ENCODE peak calls at places on chromosome 11, in five cellular contexts. G is fibroblast of pulmonary artery, R is psoas muscle, D is AG04450, X is astrocyte of the spinal cord. A is an unnamed sample.

GRCh38 chr11:80668039-80668438 is 1227.2 kb upstream of the TENM4 start:
- DNase-seq in G (no peak), R (no peak), D (no peak), X (no peak), A (no peak)

GRCh38 chr11:126282361-126282741 is 542 bp upstream of the TIRAP start:
- DNase-seq in G (peak), R (peak), D (no peak), X (peak), A (peak)

GRCh38 chr11:8069771-8070170 is 11.2 kb upstream of the TUB start:
- DNase-seq in G (no peak), R (no peak), D (no peak), X (no peak), A (no peak)

GRCh38 chr11:78156081-78156844 is 16.8 kb upstream of the ALG8 start:
- DNase-seq in G (no peak), R (no peak), D (no peak), X (no peak), A (peak)

GRCh38 chr11:10659339-10660216 is 34.0 kb downstream of the IRAG1 start:
- DNase-seq in G (peak), R (peak), D (peak), X (peak), A (peak)

GRCh38 chr11:100434821-100435641 is 252.1 kb upstream of the ARHGAP42 start:
- DNase-seq in G (no peak), R (no peak), D (no peak), X (no peak), A (no peak)

GRCh38 chr11:60950933-60951610 is 904 bp downstream of the SLC15A3 start:
- DNase-seq in G (no peak), R (peak), D (no peak), X (no peak), A (no peak)

GRCh38 chr11:72969894-72970335 is 155.7 kb downstream of the ATG16L2 start:
- DNase-seq in G (peak), R (no peak), D (no peak), X (peak), A (peak)

GRCh38 chr11:390175-390574 is 3.8 kb upstream of the PKP3 start:
- DNase-seq in G (no peak), R (no peak), D (no peak), X (no peak), A (no peak)

GRCh38 chr11:96267490-96268010 is 75.4 kb downstream of the MAML2 start:
- DNase-seq in G (peak), R (no peak), D (no peak), X (no peak), A (no peak)

GRCh38 chr11:78725200-78725599 is 150.5 kb upstream of the NARS2 start:
- DNase-seq in G (no peak), R (no peak), D (no peak), X (no peak), A (no peak)

GRCh38 chr11:103515283-103515682 is 406.1 kb downstream of the DYNC2H1 start:
- DNase-seq in G (peak), R (no peak), D (no peak), X (no peak), A (no peak)

GRCh38 chr11:24949406-24949805 is 452.6 kb downstream of the LUZP2 start:
- DNase-seq in G (no peak), R (no peak), D (no peak), X (no peak), A (no peak)

GRCh38 chr11:118436639-118437045 is 350 bp downstream of the KMT2A start:
- DNase-seq in G (no peak), R (no peak), D (no peak), X (no peak), A (no peak)

GRCh38 chr11:77106321-77106720 is 3.7 kb downstream of the OMP start:
- DNase-seq in G (no peak), R (no peak), D (no peak), X (no peak), A (no peak)

GRCh38 chr11:73389134-73389525 is 12.9 kb downstream of the RELT start:
- DNase-seq in G (no peak), R (no peak), D (no peak), X (no peak), A (no peak)

GRCh38 chr11:115803341-115803740 is 299.1 kb upstream of the CADM1 start:
- DNase-seq in G (no peak), R (no peak), D (no peak), X (no peak), A (no peak)

GRCh38 chr11:129192150-129192549 is at the start of gene ARHGAP32:
- DNase-seq in G (no peak), R (no peak), D (no peak), X (no peak), A (no peak)

GRCh38 chr11:117814766-117815261 is 9.7 kb downstream of the FXYD2 start:
- DNase-seq in G (peak), R (peak), D (no peak), X (peak), A (no peak)

GRCh38 chr11:6320411-6321207 is at the start of gene CAVIN3:
- DNase-seq in G (peak), R (peak), D (peak), X (peak), A (peak)

GRCh38 chr11:9330387-9331384 is 16.3 kb upstream of the TMEM41B start:
- DNase-seq in G (no peak), R (no peak), D (no peak), X (peak), A (peak)

GRCh38 chr11:62921573-62922188 is 518 bp upstream of the CHRM1 start:
- DNase-seq in G (peak), R (no peak), D (no peak), X (no peak), A (no peak)

GRCh38 chr11:88188251-88189030 is 13.2 kb upstream of the RAB38 start:
- DNase-seq in G (peak), R (no peak), D (no peak), X (peak), A (peak)

GRCh38 chr11:63641727-63642126 is 27.5 kb upstream of the PLAAT3 start:
- DNase-seq in G (peak), R (no peak), D (no peak), X (peak), A (peak)

GRCh38 chr11:1567721-1568100 is 4.4 kb downstream of the DUSP8 start:
- DNase-seq in G (no peak), R (no peak), D (no peak), X (no peak), A (no peak)

GRCh38 chr11:1566381-1567051 is 5.6 kb downstream of the DUSP8 start:
- DNase-seq in G (no peak), R (no peak), D (no peak), X (no peak), A (no peak)

GRCh38 chr11:1565904-1566247 is 6.2 kb downstream of the DUSP8 start:
- DNase-seq in G (no peak), R (no peak), D (no peak), X (no peak), A (no peak)

GRCh38 chr11:1568451-1568911 is 3.6 kb downstream of the DUSP8 start:
- DNase-seq in G (no peak), R (no peak), D (no peak), X (no peak), A (no peak)

DNA sequence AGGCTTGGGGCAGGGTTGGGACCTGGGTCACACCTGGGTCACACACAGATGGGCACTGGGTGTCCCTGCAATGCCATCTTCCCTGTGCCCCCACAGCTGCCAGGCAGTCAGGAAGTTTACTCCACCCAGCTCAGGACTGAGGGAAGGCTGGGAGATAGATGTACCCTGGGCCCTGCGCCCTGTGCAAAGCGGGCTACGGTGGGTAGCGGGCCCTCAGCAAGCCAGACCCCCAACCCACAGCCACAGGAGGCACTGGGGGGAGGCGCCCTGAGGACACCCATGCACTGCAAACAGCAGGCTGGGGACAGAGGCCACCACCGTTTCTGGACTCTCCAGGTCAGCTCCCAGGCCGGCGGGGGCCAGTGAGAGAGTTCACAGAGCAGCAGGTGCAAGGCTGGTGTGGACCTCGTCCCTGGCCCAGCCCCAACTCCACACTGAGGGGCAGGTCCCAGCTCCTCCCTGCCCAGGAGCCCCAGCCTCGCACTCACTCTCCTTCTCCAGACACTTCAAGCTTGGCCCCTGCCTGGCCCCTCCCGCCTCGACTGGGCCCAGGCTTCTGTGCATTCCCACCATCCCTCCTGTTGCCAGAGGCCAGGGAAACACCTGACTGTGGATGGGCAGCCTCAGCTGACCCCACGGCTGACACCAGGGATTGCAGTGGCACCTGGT is 4.9 kb downstream of the DUSP8 start:
- DNase-seq in G (no peak), R (no peak), D (no peak), X (no peak), A (no peak)
- TF ChIP-seq CTCF in G (no peak), R (no peak), D (no peak), X (no peak), A (no peak)

DNA sequence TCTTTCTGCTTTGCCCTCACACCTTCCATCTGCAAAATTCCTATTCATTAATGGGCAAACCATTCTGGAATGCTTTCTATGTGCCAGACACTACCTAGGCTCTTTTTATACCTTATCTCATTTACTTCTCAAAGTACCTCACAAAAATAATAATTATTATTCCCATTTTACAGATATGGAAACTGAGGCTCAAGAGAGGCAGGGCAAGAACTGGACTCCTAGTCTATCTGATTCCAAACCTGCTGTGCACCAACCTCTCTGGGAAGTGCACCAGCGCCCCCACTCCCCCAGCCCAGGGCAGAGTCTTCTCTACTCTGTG is 826 bp upstream of the DGAT2 start:
- DNase-seq in G (no peak), R (no peak), D (no peak), X (no peak), A (no peak)
- H3K4me3 ChIP-seq in G (no peak), R (peak), D (no peak), X (no peak), A (no peak)

DNA sequence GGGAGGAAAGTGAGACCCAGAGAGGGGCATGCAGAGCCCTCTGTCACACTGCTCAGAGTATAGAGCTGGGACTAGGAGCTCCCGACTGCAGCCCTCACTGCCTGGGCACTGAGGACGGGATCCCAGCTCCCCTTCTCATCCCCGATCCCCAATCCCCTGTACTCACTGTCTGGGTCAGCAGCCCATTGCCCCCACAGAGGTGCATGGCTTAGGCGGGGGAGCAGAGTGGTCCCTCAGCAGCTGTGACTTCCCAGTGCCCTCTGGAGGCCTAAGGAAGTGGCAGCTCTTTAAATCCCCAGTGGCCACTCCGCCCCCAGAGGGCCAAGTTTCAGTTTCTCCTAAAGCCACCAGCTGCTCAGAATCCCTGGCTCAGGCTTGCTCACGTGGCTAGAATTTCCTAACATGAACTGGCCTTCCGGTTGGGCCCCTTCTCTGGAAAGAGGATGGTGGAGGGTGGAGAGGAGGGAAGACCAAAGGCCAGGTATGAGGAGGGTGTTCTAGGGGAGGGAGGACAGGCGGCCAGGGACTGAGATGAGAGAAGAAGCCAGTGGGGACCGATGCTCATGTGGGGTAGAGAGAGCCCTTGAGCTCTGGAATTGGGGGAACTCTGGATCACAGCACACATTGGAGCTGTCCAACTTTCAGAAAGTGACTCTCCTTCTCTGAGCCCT is at the start of gene BATF2:
- DNase-seq in G (peak), R (peak), D (no peak), X (peak), A (peak)
- TF ChIP-seq CTCF in G (peak), R (peak), D (peak), X (peak), A (peak)

DNA sequence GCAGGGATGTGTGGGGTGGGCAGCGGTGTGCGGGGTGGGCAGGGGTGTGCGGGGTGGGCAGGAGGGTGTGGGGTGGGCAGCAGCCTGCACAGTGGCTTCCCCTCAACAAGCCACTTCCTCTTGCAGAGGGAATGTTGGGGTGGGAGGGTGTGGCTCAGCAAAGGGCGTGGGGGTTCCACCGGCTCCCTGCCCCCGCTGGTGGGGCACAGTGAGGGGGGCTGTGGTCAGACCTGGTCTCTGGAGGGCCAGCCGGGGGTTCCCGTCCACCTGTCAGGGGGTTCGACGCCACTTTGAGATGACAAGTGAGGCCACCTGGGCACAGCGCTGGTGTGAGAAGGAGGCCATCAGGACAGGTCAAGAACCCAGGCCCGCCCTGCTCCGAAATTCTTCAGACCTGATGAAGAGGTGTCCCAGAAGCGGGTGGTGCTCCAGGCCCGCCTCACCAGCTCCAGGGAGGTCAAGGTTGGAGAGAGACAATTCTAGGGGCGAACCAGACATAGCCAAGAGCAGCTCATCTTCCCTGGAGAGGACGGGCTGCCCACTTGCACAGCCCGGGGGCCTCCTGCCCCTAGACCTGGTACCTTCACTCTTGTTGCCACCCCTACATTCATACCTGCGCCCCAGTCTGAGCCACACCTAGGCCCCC is 1.3 kb downstream of the C11orf21 start:
- DNase-seq in G (no peak), R (no peak), D (no peak), X (no peak), A (no peak)
- H3K4me3 ChIP-seq in G (no peak), R (no peak), D (no peak), X (no peak), A (no peak)

DNA sequence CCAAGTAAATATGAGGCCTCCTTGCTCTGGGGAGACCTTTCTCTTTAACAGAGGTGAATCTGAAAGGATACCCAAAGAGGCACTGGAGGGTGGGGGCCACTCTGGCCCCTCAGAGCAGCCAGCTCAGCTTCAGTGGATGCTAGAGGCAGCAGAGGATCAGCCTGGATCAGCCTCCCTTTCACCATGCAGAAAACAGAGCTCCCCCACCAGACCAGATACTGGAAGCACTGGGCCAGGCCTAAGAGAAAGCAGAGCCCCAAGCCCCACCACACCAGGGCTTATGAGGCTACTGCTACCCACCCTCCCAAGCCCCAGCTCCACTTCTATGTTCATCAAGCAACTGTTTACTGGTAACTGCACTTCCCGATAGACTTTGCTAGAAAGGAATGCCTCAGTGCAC is 4.0 kb upstream of the SLC43A3 start:
- DNase-seq in G (no peak), R (no peak), D (no peak), X (no peak), A (no peak)
- TF ChIP-seq CTCF in G (no peak), R (no peak), D (no peak), X (peak), A (no peak)

GRCh38 chr11:95092549-95093324 is 3.1 kb downstream of the ENDOD1 start:
- DNase-seq in G (peak), R (no peak), D (no peak), X (peak), A (peak)
- H3K4me3 ChIP-seq in G (no peak), R (no peak), D (no peak), X (no peak), A (no peak)

A was measured in fibroblast of the aortic adventitia.